ENCODE peak calls at places on chromosomes 4 and X, in ten cellular contexts. P is AML-193; Y is stimulated activated CD8-positive, alpha-beta memory T cell treated with anti-CD3 and anti-CD28 coated beads, Interleukin-15, amount 100 ng/mL, for 4 hours; G is thoracic aorta; T is activated naive CD4-positive, alpha-beta T cell; U is amygdala; Q is mesendoderm; W is hepatocyte; L is activated T-cell treated with anti-CD3 and anti-CD28 coated beads, Interleukin-2, amount 50 U/mL, for 4 hours; R is iPS-NIHi11. F is an unnamed sample.

GRCh38 chrX:149504226-149504914 is 736 bp downstream of the IDS start:
- DNase-seq in P (no peak), Y (no peak), G (no peak), T (peak; percentile 3), U (no peak), Q (peak; percentile 82), W (peak; percentile 41), L (peak; percentile 44), R (peak; percentile 22), F (peak; percentile 23)

GRCh38 chr4:88018471-88018870 is 11.0 kb downstream of the PKD2 start:
- DNase-seq in P (no peak), Y (no peak), G (no peak), T (no peak), U (no peak), Q (peak; percentile 17), W (no peak), L (no peak), R (no peak), F (no peak)

GRCh38 chrX:18543738-18544137 is 118.3 kb downstream of the CDKL5 start:
- DNase-seq in P (no peak), Y (no peak), G (no peak), T (no peak), U (no peak), Q (no peak), W (no peak), L (no peak), R (no peak), F (no peak)

GRCh38 chrX:8305336-8305735 is 134.3 kb upstream of the VCX2 start:
- DNase-seq in P (no peak), Y (no peak), G (no peak), T (no peak), U (no peak), Q (no peak), W (no peak), L (no peak), R (no peak), F (no peak)

GRCh38 chr4:80237992-80238391 is 28.5 kb upstream of the FGF5 start:
- DNase-seq in P (no peak), Y (no peak), G (no peak), T (no peak), U (no peak), Q (no peak), W (no peak), L (no peak), R (no peak), F (no peak)

GRCh38 chr4:123699823-123700822 is 303.5 kb downstream of the SPRY1 start:
- DNase-seq in P (no peak), Y (no peak), G (no peak), T (no peak), U (peak; percentile 9), Q (peak; percentile 47), W (peak; percentile 50), L (no peak), R (no peak), F (no peak)

GRCh38 chrX:12421918-12422317 is 283.6 kb downstream of the FRMPD4 start:
- DNase-seq in P (no peak), Y (no peak), G (no peak), T (no peak), U (no peak), Q (peak; percentile 7), W (no peak), L (no peak), R (no peak), F (no peak)

GRCh38 chr4:31613946-31614623 is 893.9 kb downstream of the PCDH7 start:
- DNase-seq in P (no peak), Y (no peak), G (no peak), T (no peak), U (no peak), Q (peak; percentile 5), W (no peak), L (no peak), R (peak; percentile 14), F (no peak)

GRCh38 chrX:108558217-108558616 is 118.6 kb downstream of the COL4A5 start:
- DNase-seq in P (no peak), Y (no peak), G (no peak), T (no peak), U (no peak), Q (peak; percentile 19), W (no peak), L (no peak), R (no peak), F (no peak)

GRCh38 chr4:2762048-2762447 is 5.9 kb upstream of the TNIP2 start:
- DNase-seq in P (no peak), Y (no peak), G (no peak), T (no peak), U (no peak), Q (no peak), W (no peak), L (no peak), R (no peak), F (no peak)

GRCh38 chr4:76434901-76435688 is at the start of gene SHROOM3:
- DNase-seq in P (no peak), Y (no peak), G (no peak), T (no peak), U (no peak), Q (peak; percentile 73), W (no peak), L (no peak), R (peak; percentile 21), F (no peak)

GRCh38 chr4:4406455-4407298 is 19.8 kb downstream of the NSG1 start:
- DNase-seq in P (no peak), Y (no peak), G (no peak), T (no peak), U (no peak), Q (no peak), W (no peak), L (no peak), R (no peak), F (no peak)

GRCh38 chr4:37383579-37384229 is 139.2 kb downstream of the NWD2 start:
- DNase-seq in P (peak; percentile 51), Y (no peak), G (no peak), T (no peak), U (no peak), Q (peak; percentile 71), W (peak; percentile 83), L (no peak), R (peak; percentile 67), F (no peak)

GRCh38 chr4:25358515-25359275 is 18.4 kb upstream of the ANAPC4 start:
- DNase-seq in P (no peak), Y (no peak), G (no peak), T (no peak), U (no peak), Q (peak; percentile 29), W (peak; percentile 57), L (no peak), R (peak; percentile 22), F (no peak)

GRCh38 chr4:2186133-2186864 is 55.6 kb downstream of the HAUS3 start:
- DNase-seq in P (no peak), Y (no peak), G (no peak), T (no peak), U (no peak), Q (peak; percentile 83), W (peak; percentile 66), L (no peak), R (peak; percentile 69), F (no peak)

GRCh38 chrX:129597905-129598304 is 56.9 kb downstream of the APLN start:
- DNase-seq in P (no peak), Y (no peak), G (no peak), T (no peak), U (no peak), Q (no peak), W (no peak), L (no peak), R (no peak), F (no peak)

F was measured in stimulated activated CD4-positive, alpha-beta T cell treated with anti-CD3 and anti-CD28 coated beads, Interleukin-1b, Interleukin-23, amount 100 ng/mL, for 4 hours.